ENCODE peak calls at places on chromosome 1, in six cellular contexts. N is right lobe of liver, U is GM19239, J is lung, K is AG10803, Y is left colon. B is an unnamed sample.

GRCh38 chr1:41862411-41863221 is 56.1 kb downstream of the HIVEP3 start:
- DNase-seq in N (no peak), U (no peak), J (no peak), K (peak), Y (no peak), B (no peak)

GRCh38 chr1:222325506-222325905 is 222.4 kb downstream of the HHIPL2 start:
- DNase-seq in N (no peak), U (no peak), J (no peak), K (no peak), Y (no peak), B (no peak)

GRCh38 chr1:9815150-9815549 is 8.6 kb downstream of the CLSTN1 start:
- DNase-seq in N (no peak), U (no peak), J (no peak), K (no peak), Y (no peak), B (no peak)

GRCh38 chr1:115288799-115289198 is 49.2 kb downstream of the NGF start:
- DNase-seq in N (no peak), U (no peak), J (no peak), K (peak), Y (no peak), B (no peak)

GRCh38 chr1:3038113-3038551 is 16.9 kb downstream of the ACTRT2 start:
- DNase-seq in N (no peak), U (no peak), J (no peak), K (no peak), Y (no peak), B (no peak)

GRCh38 chr1:181251001-181251712 is 162.7 kb downstream of the IER5 start:
- DNase-seq in N (no peak), U (no peak), J (no peak), K (peak), Y (no peak), B (peak)

GRCh38 chr1:44315521-44315920 is 39.5 kb downstream of the ERI3 start:
- DNase-seq in N (no peak), U (no peak), J (no peak), K (no peak), Y (no peak), B (no peak)

GRCh38 chr1:59150537-59151386 is 146.1 kb upstream of the FGGY start:
- DNase-seq in N (peak), U (peak), J (peak), K (peak), Y (peak), B (no peak)

GRCh38 chr1:115457295-115457694 is 119.2 kb upstream of the NGF start:
- DNase-seq in N (no peak), U (no peak), J (no peak), K (no peak), Y (no peak), B (no peak)

GRCh38 chr1:160375788-160376524 is 9.1 kb downstream of the NHLH1 start:
- DNase-seq in N (no peak), U (peak), J (no peak), K (peak), Y (no peak), B (no peak)

GRCh38 chr1:173249349-173249748 is 42.2 kb upstream of the TNFSF4 start:
- DNase-seq in N (no peak), U (no peak), J (no peak), K (no peak), Y (peak), B (no peak)

GRCh38 chr1:7420706-7421105 is 350.4 kb upstream of the VAMP3 start:
- DNase-seq in N (no peak), U (no peak), J (no peak), K (no peak), Y (no peak), B (no peak)

GRCh38 chr1:204568576-204569206 is 52.5 kb downstream of the MDM4 start:
- DNase-seq in N (no peak), U (no peak), J (no peak), K (no peak), Y (no peak), B (no peak)

GRCh38 chr1:46520063-46520911 is 30.7 kb downstream of the DMBX1 start:
- DNase-seq in N (no peak), U (no peak), J (peak), K (peak), Y (no peak), B (no peak)

GRCh38 chr1:44842763-44843655 is at the start of gene PTCH2:
- DNase-seq in N (peak), U (peak), J (no peak), K (peak), Y (peak), B (peak)

GRCh38 chr1:230126529-230127104 is 59.6 kb downstream of the GALNT2 start:
- DNase-seq in N (no peak), U (no peak), J (no peak), K (no peak), Y (no peak), B (no peak)

GRCh38 chr1:57423135-57424131 is at the start of gene DAB1:
- DNase-seq in N (peak), U (no peak), J (no peak), K (peak), Y (no peak), B (no peak)

GRCh38 chr1:54297596-54298283 is 97.8 kb downstream of the MRPL37 start:
- DNase-seq in N (no peak), U (no peak), J (no peak), K (peak), Y (peak), B (no peak)

GRCh38 chr1:235883261-235883927 is 16.7 kb upstream of the LYST start:
- DNase-seq in N (peak), U (no peak), J (peak), K (peak), Y (peak), B (peak)

GRCh38 chr1:243286409-243287127 is 30.7 kb downstream of the SDCCAG8 start:
- DNase-seq in N (no peak), U (no peak), J (no peak), K (no peak), Y (no peak), B (no peak)

GRCh38 chr1:168225476-168226190 is at the start of gene SFT2D2:
- DNase-seq in N (peak), U (peak), J (peak), K (peak), Y (peak), B (peak)

GRCh38 chr1:245225267-245225666 is 70.5 kb downstream of the KIF26B start:
- DNase-seq in N (no peak), U (no peak), J (no peak), K (peak), Y (no peak), B (no peak)

GRCh38 chr1:208410409-208410808 is 166.2 kb upstream of the PLXNA2 start:
- DNase-seq in N (no peak), U (no peak), J (no peak), K (no peak), Y (no peak), B (no peak)

GRCh38 chr1:97243973-97244560 is 522.5 kb downstream of the PTBP2 start:
- DNase-seq in N (no peak), U (no peak), J (no peak), K (peak), Y (no peak), B (no peak)

GRCh38 chr1:112762541-112763141 is 47.5 kb upstream of the PPM1J start:
- DNase-seq in N (no peak), U (no peak), J (peak), K (peak), Y (no peak), B (peak)

GRCh38 chr1:10530756-10531155 is 56.0 kb downstream of the PEX14 start:
- DNase-seq in N (no peak), U (no peak), J (no peak), K (peak), Y (no peak), B (no peak)

GRCh38 chr1:63698001-63698838 is 75.6 kb upstream of the ROR1 start:
- DNase-seq in N (no peak), U (no peak), J (peak), K (peak), Y (peak), B (no peak)

GRCh38 chr1:235997049-235997448 is 67.8 kb downstream of the NID1 start:
- DNase-seq in N (no peak), U (no peak), J (no peak), K (no peak), Y (no peak), B (no peak)

GRCh38 chr1:201828820-201829774 is at the start of gene IPO9:
- DNase-seq in N (peak), U (peak), J (peak), K (peak), Y (peak), B (peak)